ENCODE peak calls at places on chromosomes 11 and 22, in nine cellular contexts. N is AG09319, T is cardiac septum, G is ovary, Z is EL, M is fibroblast of the conjunctiva, E is body of pancreas, Q is Calu3, S is NCI-H510A treated with DMSO at 0.1 percent for 48 hours. U is an unnamed sample.

GRCh38 chr22:40257979-40258378 is 80.3 kb downstream of the TNRC6B start:
- DNase-seq in N (no peak), M (no peak), Z (no peak), G (no peak), T (no peak), Q (no peak), E (no peak), S (no peak), U (no peak)

GRCh38 chr22:45531944-45532631 is 29.4 kb downstream of the FBLN1 start:
- DNase-seq in S (no peak), T (no peak), G (no peak), N (no peak), Q (no peak), E (no peak), M (no peak), Z (no peak), U (no peak)

GRCh38 chr11:34840736-34841386 is 75.3 kb downstream of the APIP start:
- DNase-seq in G (no peak), N (no peak), S (no peak), E (peak), M (peak), Z (peak), Q (peak), T (no peak), U (no peak)

GRCh38 chr11:94183886-94184264 is 55.2 kb downstream of the PANX1 start:
- DNase-seq in M (peak), T (no peak), E (peak), N (no peak), S (peak), Z (peak), G (peak), Q (peak), U (no peak)

GRCh38 chr11:26730711-26731460 is 9.0 kb upstream of the SLC5A12 start:
- DNase-seq in T (no peak), M (no peak), G (no peak), Q (no peak), N (no peak), S (no peak), Z (peak), E (no peak), U (no peak)

GRCh38 chr11:1410366-1411291 is 20.9 kb downstream of the BRSK2 start:
- DNase-seq in G (no peak), M (no peak), N (no peak), E (peak), Z (no peak), Q (no peak), S (no peak), T (no peak), U (no peak)

GRCh38 chr22:39469681-39470461 is 13.1 kb downstream of the MGAT3 start:
- DNase-seq in S (peak), Q (peak), Z (no peak), N (no peak), E (no peak), G (no peak), M (no peak), T (no peak), U (no peak)

GRCh38 chr11:64792482-64792881 is 10.5 kb downstream of the MAP4K2 start:
- DNase-seq in G (no peak), E (no peak), T (peak), S (no peak), M (no peak), N (no peak), Z (no peak), Q (no peak), U (no peak)

GRCh38 chr11:103842795-103843194 is 193.6 kb upstream of the DDI1 start:
- DNase-seq in Q (no peak), E (no peak), G (no peak), T (no peak), N (peak), Z (peak), M (peak), S (no peak), U (no peak)

GRCh38 chr11:45252134-45252856 is 33.8 kb downstream of the SYT13 start:
- DNase-seq in S (no peak), Q (peak), Z (peak), G (peak), T (no peak), E (peak), N (no peak), M (no peak), U (no peak)

GRCh38 chr11:96905663-96906062 is 515.9 kb downstream of the JRKL start:
- DNase-seq in Q (no peak), T (no peak), S (no peak), M (no peak), N (no peak), Z (no peak), E (no peak), G (no peak), U (no peak)

GRCh38 chr22:33896801-33897620 is 23.3 kb downstream of the LARGE1 start:
- DNase-seq in Q (no peak), Z (no peak), T (peak), G (no peak), M (no peak), E (no peak), S (no peak), N (no peak), U (no peak)

GRCh38 chr11:120527111-120527748 is 15.7 kb downstream of the GRIK4 start:
- DNase-seq in Z (peak), G (peak), M (no peak), E (no peak), Q (no peak), T (no peak), S (no peak), N (no peak), U (no peak)